ENCODE peak calls at places on chromosomes 7 and 10, in four cellular contexts. H is mesothelial cell of epicardium, Z is left lung, D is bronchial epithelial cell. O is an unnamed sample.
A peak's percentile ranks its signal among the peaks of the same experiment; 100 is the strongest.

GRCh38 chr10:78371118-78371517 is 337.5 kb downstream of the RPS24 start:
- DNase-seq in H (no peak), Z (no peak), D (no peak), O (no peak)

GRCh38 chr7:137302075-137302474 is 41.5 kb downstream of the PTN start:
- DNase-seq in H (no peak), Z (no peak), D (no peak), O (no peak)

GRCh38 chr10:71060636-71061426 is 151.5 kb upstream of the UNC5B start:
- DNase-seq in H (no peak), Z (no peak), D (no peak), O (no peak)

GRCh38 chr10:31961675-31962074 is 33.0 kb upstream of the ARHGAP12 start:
- DNase-seq in H (no peak), Z (no peak), D (peak; percentile 93), O (no peak)

GRCh38 chr7:147298611-147299043 is 1182.0 kb downstream of the CNTNAP2 start:
- DNase-seq in H (no peak), Z (no peak), D (no peak), O (no peak)

GRCh38 chr7:142720140-142720773 is 29.0 kb upstream of the PRSS1 start:
- DNase-seq in H (no peak), Z (no peak), D (no peak), O (no peak)

GRCh38 chr7:28586736-28587135 is 174.4 kb downstream of the CREB5 start:
- DNase-seq in H (no peak), Z (no peak), D (no peak), O (no peak)

GRCh38 chr10:104732222-104732621 is 91.1 kb downstream of the SORCS3 start:
- DNase-seq in H (no peak), Z (no peak), D (no peak), O (no peak)

GRCh38 chr7:73703985-73704639 is 15.4 kb downstream of the STX1A start:
- DNase-seq in H (peak; percentile 55), Z (no peak), D (peak; percentile 13), O (no peak)

GRCh38 chr7:27641576-27642230 is 21.0 kb downstream of the HIBADH start:
- DNase-seq in H (no peak), Z (no peak), D (no peak), O (no peak)

GRCh38 chr10:89184638-89185037 is 22.5 kb downstream of the CH25H start:
- DNase-seq in H (no peak), Z (no peak), D (no peak), O (no peak)

GRCh38 chr10:102072867-102073527 is 7.8 kb downstream of the HPS6 start:
- DNase-seq in H (peak; percentile 84), Z (peak; percentile 76), D (peak; percentile 74), O (peak; percentile 65)

GRCh38 chr7:122902751-122903495 is 16.7 kb upstream of the CADPS2 start:
- DNase-seq in H (no peak), Z (no peak), D (no peak), O (no peak)
- TF ChIP-seq CTCF in H (peak; percentile 25), Z (no peak), D (no peak), O (no peak)

GRCh38 chr7:4765776-4766490 is 9.5 kb upstream of the AP5Z1 start:
- DNase-seq in H (no peak), Z (no peak), D (no peak), O (no peak)
- TF ChIP-seq CTCF in H (no peak), Z (no peak), D (peak; percentile 27), O (no peak)

GRCh38 chr10:6580279-6581029 is 378 bp upstream of the PRKCQ start:
- DNase-seq in H (peak; percentile 93), Z (peak; percentile 79), D (peak; percentile 23), O (peak; percentile 75)
- TF ChIP-seq CTCF in H (peak; percentile 79), Z (peak; percentile 63), D (peak; percentile 46), O (no peak)

GRCh38 chr10:13100349-13101294 is 659 bp downstream of the OPTN start:
- DNase-seq in H (peak; percentile 44), Z (peak; percentile 37), D (peak; percentile 37), O (peak; percentile 32)

GRCh38 chr10:13102002-13102794 is 2.2 kb downstream of the OPTN start:
- DNase-seq in H (no peak), Z (no peak), D (no peak), O (no peak)

GRCh38 chr10:13099666-13100348 is at the start of gene OPTN:
- DNase-seq in H (peak; percentile 81), Z (peak; percentile 78), D (peak; percentile 72), O (peak; percentile 71)

GRCh38 chr10:13095929-13096328 is 4.0 kb upstream of the OPTN start:
- DNase-seq in H (no peak), Z (no peak), D (no peak), O (no peak)

DNA sequence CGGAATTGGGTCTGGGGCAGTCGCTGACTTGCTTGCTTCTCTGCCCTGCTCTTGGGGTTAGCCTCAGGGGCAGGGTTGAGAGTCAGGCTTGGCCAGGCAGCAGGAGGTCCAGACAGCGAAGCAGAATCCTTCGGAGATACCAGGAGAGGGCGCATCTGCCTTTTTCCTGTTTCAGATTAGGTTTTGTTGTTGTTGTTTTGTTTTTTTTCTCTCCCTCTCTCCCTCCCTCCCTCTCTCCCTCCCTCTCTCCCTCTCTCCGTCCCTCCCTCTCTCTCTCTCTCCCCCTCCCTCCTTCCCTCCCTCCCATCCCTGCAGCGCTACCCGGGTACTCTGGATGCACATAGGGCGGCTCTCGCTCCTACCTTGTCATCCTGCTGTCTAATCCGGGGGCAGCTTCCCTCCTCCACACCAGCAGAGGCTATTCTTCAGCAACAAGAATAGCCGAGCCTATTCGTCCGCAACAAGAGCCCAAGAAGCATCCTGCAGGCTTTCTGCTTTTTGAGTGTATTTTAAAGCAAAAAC is 758 bp upstream of the OPTN start:
- DNase-seq in H (peak; percentile 41), Z (peak; percentile 48), D (peak; percentile 57), O (no peak)
- TF ChIP-seq CTCF in H (no peak), Z (no peak), D (peak; percentile 84), O (no peak)

GRCh38 chr10:29517352-29517923 is 117.3 kb downstream of the SVIL start:
- DNase-seq in H (no peak), Z (no peak), D (no peak), O (no peak)
- TF ChIP-seq CTCF in H (peak; percentile 50), Z (peak; percentile 23), D (peak; percentile 63), O (no peak)

GRCh38 chr7:105851064-105851463 is 25.3 kb downstream of the ATXN7L1 start:
- DNase-seq in H (no peak), Z (no peak), D (no peak), O (no peak)

GRCh38 chr7:105854516-105854915 is 21.9 kb downstream of the ATXN7L1 start:
- DNase-seq in H (no peak), Z (no peak), D (no peak), O (no peak)

GRCh38 chr7:105857009-105857952 is 19.1 kb downstream of the ATXN7L1 start:
- DNase-seq in H (no peak), Z (no peak), D (no peak), O (no peak)

GRCh38 chr7:105849122-105849855 is 27.1 kb downstream of the ATXN7L1 start:
- DNase-seq in H (no peak), Z (no peak), D (peak; percentile 80), O (no peak)

GRCh38 chr7:105853931-105854419 is 22.4 kb downstream of the ATXN7L1 start:
- DNase-seq in H (no peak), Z (no peak), D (no peak), O (no peak)
- TF ChIP-seq CTCF in H (no peak), Z (no peak), D (no peak), O (no peak)

DNA sequence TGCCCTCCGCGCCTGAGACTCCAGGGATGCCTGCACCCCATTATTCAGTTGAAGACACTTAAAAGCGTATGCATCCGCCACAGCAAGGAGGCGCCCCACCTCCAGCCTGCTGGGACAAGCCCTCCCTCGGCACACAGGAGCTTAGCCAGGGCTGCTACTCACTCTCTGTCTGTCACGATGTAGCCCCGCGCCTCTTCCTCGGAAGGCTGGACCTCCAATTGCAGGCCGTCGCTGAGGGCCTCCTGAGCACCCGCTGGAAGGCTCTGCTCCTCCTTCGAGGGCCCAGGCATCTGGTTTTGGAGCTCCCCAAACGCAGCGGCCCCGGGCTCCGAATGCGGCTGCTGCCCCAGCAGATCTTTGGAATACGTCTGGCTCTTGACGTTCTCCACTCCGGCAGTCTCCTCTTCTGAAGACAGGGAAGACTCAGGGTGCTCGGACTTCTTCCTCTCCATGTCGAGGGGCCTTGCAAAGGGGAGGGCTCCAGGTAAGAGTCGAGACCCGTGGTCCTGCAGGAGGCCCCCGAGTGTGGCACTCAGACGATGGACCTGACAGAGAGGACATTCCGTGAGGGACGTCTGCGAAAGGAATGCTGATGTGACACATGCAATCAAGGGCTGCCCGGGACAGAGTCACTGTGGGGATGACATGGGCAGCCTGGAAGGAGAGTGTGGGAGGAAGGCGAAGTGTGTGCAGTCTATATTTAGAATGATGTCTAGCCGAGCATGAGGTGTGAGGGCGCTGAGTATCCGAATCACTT is 453.9 kb downstream of the PTPRN2 start:
- DNase-seq in H (no peak), Z (peak; percentile 24), D (no peak), O (no peak)
- TF ChIP-seq CTCF in H (no peak), Z (no peak), D (no peak), O (no peak)

O was measured in activated B cell treated with CpG ODN at 0.5 μM for 24 hours.